ENCODE peak calls at places on chromosomes 7 and 10, in four cellular contexts. Y is GM18507; W is EL; V is activated CD8-positive, alpha-beta memory T cell treated with anti-CD3 and anti-CD28 coated beads for 1 hour. P is an unnamed sample.

GRCh38 chr10:129491123-129491734 is 24.2 kb downstream of the MGMT start:
- DNase-seq in V (no peak), Y (no peak), W (peak), P (no peak)

GRCh38 chr7:43553999-43554398 is 28.9 kb upstream of the STK17A start:
- DNase-seq in Y (no peak), W (no peak), V (no peak), P (no peak)

GRCh38 chr7:149284343-149284742 is 22.3 kb downstream of the ZNF783 start:
- DNase-seq in W (no peak), V (no peak), Y (no peak), P (no peak)

GRCh38 chr7:148456351-148456750 is 134.2 kb upstream of the C7orf33 start:
- DNase-seq in Y (no peak), W (no peak), V (no peak), P (no peak)

GRCh38 chr10:110209399-110209925 is 2.1 kb downstream of the MXI1 start:
- DNase-seq in W (peak), V (no peak), Y (no peak), P (no peak)

GRCh38 chr7:5226921-5227785 is 37.1 kb downstream of the WIPI2 start:
- DNase-seq in Y (no peak), V (no peak), W (no peak), P (no peak)

GRCh38 chr10:14554091-14554842 is 220.4 kb downstream of the FAM107B start:
- DNase-seq in Y (no peak), V (no peak), W (no peak), P (no peak)

GRCh38 chr7:116859323-116859722 is 3.1 kb upstream of the CAPZA2 start:
- DNase-seq in W (peak), V (no peak), Y (no peak), P (no peak)

GRCh38 chr7:116809636-116810266 is 52.6 kb upstream of the CAPZA2 start:
- DNase-seq in W (peak), Y (no peak), V (no peak), P (peak)

GRCh38 chr7:146660839-146661238 is 544.2 kb downstream of the CNTNAP2 start:
- DNase-seq in Y (no peak), W (no peak), V (no peak), P (no peak)

GRCh38 chr10:72056113-72056512 is 32.2 kb downstream of the SPOCK2 start:
- DNase-seq in W (no peak), Y (no peak), V (no peak), P (no peak)

GRCh38 chr7:80826520-80827237 is 92.2 kb downstream of the SEMA3C start:
- DNase-seq in Y (no peak), V (no peak), W (peak), P (no peak)

GRCh38 chr10:119233123-119233820 is 25.9 kb downstream of the GRK5 start:
- DNase-seq in Y (no peak), V (no peak), W (no peak), P (no peak)

GRCh38 chr7:87414400-87415188 is 60.9 kb downstream of the ABCB4 start:
- DNase-seq in Y (no peak), V (no peak), W (no peak), P (no peak)

GRCh38 chr7:83467493-83467892 is 181.4 kb downstream of the SEMA3E start:
- DNase-seq in V (no peak), W (no peak), Y (no peak), P (no peak)

GRCh38 chr10:120505866-120506265 is 48.8 kb downstream of the PLPP4 start:
- DNase-seq in Y (no peak), V (no peak), W (no peak), P (no peak)

GRCh38 chr7:69748530-69748929 is 150.3 kb downstream of the AUTS2 start:
- DNase-seq in Y (no peak), W (no peak), V (no peak), P (no peak)

GRCh38 chr10:70765794-70766594 is 19.2 kb downstream of the TBATA start:
- DNase-seq in Y (no peak), V (no peak), W (no peak), P (no peak)

P was measured in GM12864.